ENCODE peak calls at places on chromosomes 7 and 10, in four cellular contexts. K is GM12878, G is HepG2, D is K562. F is an unnamed sample.

GRCh38 chr7:74185636-74186035 is 11.5 kb downstream of the EIF4H start:
- DNase-seq in G (no peak), K (no peak), D (no peak), F (no peak)

GRCh38 chr10:97687785-97688781 is 1.0 kb upstream of the AVPI1 start:
- DNase-seq in D (peak), K (no peak), G (peak), F (peak)

GRCh38 chr7:101488826-101489572 is 126.3 kb downstream of the COL26A1 start:
- DNase-seq in K (no peak), D (no peak), G (no peak), F (no peak)

GRCh38 chr10:110056822-110057221 is 49.0 kb downstream of the ADD3 start:
- DNase-seq in D (no peak), K (no peak), G (no peak), F (no peak)

GRCh38 chr7:36739351-36739750 is 15.1 kb upstream of the AOAH start:
- DNase-seq in G (no peak), K (no peak), D (no peak), F (no peak)

GRCh38 chr7:105806592-105807266 is 69.7 kb downstream of the ATXN7L1 start:
- DNase-seq in G (no peak), K (peak), D (no peak), F (peak)

GRCh38 chr7:156534925-156535324 is 105.6 kb upstream of the RNF32 start:
- DNase-seq in G (no peak), K (no peak), D (peak), F (no peak)

GRCh38 chr7:47806701-47807103 is 141.6 kb downstream of the PKD1L1 start:
- DNase-seq in K (no peak), D (no peak), G (no peak), F (no peak)

GRCh38 chr10:84179059-84179710 is 5.6 kb downstream of the GPR15LG start:
- DNase-seq in D (no peak), K (no peak), G (no peak), F (no peak)
- H2AFZ ChIP-seq in D (no peak), K (peak), G (no peak), F (peak)

DNA sequence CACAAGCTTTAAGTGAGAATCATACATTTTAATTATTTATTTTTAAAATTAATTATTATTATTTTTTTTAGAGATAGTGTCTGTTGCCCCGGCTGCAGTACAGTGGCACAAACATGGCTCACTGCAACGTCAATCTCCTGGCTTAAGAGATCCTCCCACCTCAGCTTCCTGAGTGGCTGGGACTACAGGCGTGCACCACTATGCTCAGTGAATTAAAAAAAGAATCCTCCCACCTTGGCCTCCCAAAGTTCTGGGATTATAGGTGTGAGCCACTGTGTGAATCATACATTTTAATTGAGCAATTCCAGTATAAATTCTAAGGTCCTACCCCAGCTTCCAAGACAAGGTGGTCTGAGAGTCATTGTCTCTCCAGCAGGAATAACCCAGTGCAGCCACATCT is 172.4 kb downstream of the JAZF1 start:
- DNase-seq in G (no peak), D (no peak), K (no peak), F (no peak)
- TF ChIP-seq JUNB in G (no peak), D (no peak), K (no peak), F (no peak)

GRCh38 chr10:69349542-69349888 is 67.2 kb downstream of the TACR2 start:
- DNase-seq in K (no peak), D (no peak), G (no peak), F (no peak)
- H2AFZ ChIP-seq in K (no peak), D (no peak), G (no peak), F (no peak)

GRCh38 chr7:135681758-135682157 is 19.4 kb downstream of the STMP1 start:
- DNase-seq in K (no peak), D (peak), G (no peak), F (no peak)

GRCh38 chr7:135682191-135682590 is 19.9 kb downstream of the STMP1 start:
- DNase-seq in G (no peak), K (no peak), D (no peak), F (no peak)

GRCh38 chr7:135684134-135684533 is 21.8 kb downstream of the STMP1 start:
- DNase-seq in K (no peak), G (no peak), D (no peak), F (no peak)

GRCh38 chr7:135683609-135684008 is 21.3 kb downstream of the STMP1 start:
- DNase-seq in G (no peak), D (no peak), K (no peak), F (no peak)

GRCh38 chr7:135678612-135679575 is 16.6 kb downstream of the STMP1 start:
- DNase-seq in K (no peak), D (no peak), G (no peak), F (no peak)
- TF ChIP-seq JUNB in K (no peak), D (no peak), G (no peak), F (no peak)

GRCh38 chr10:58697691-58698090 is 185.0 kb downstream of the BICC1 start:
- DNase-seq in K (no peak), D (no peak), G (no peak), F (no peak)

GRCh38 chr10:58700576-58700975 is 187.9 kb downstream of the BICC1 start:
- DNase-seq in K (no peak), D (no peak), G (no peak), F (no peak)

GRCh38 chr10:58704226-58705200 is 191.8 kb downstream of the BICC1 start:
- DNase-seq in K (no peak), D (no peak), G (no peak), F (no peak)

GRCh38 chr10:58698777-58699356 is 186.2 kb downstream of the BICC1 start:
- DNase-seq in G (no peak), K (no peak), D (no peak), F (no peak)

DNA sequence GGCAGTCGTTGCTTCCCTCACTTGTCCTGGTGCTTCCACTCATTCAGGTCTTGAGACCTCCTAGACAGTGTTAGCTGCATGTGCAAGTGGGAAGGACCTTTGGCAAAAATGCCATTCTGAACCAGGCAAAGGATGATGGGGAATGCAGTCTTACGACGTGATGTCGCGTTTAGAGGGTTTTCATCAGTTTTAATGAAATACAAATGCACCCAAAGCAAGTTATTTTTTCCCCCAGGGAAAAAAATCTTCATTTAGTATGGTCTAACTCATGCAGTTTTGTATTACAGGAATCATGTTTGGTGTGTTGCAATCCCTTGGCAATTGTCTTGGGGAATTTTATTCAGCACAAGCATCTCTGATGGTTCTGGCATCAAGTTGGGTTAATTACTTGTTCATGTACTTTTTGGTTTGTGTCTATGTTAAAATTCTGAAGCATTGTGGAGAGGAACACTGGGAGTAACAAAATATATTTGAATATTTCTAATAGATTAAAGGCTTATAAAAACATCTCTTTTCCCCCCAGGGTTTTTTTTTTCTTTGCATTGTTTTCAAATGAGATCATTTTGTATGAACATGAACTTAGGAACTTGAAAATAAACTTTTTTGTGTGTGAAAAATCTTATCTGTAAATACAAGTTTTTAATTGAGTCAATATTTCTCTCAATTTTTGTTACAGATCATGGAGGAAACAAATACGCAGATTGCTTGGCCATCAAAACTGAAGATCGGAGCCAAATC is 188.9 kb downstream of the BICC1 start:
- DNase-seq in D (no peak), G (no peak), K (no peak), F (no peak)
- H2AFZ ChIP-seq in D (no peak), G (no peak), K (no peak), F (peak)

DNA sequence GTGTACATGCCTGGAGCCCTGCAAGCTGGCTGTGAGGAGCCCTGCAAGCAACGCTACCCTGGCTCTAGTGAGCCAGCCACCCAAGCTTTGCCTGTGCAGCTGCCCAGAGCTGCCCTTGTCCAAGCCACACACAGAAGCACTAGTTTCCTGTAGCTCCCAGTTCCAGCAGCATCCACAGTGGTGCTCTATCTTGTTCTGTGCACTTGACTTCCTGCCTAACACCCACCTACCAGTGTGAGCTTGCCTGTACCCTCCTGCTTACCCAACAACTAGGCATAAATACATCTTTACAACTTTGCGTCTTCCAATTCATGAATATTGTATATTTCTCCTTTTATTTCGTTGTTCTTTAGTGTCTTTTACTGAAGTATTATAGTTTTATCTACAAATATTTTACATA is 32.2 kb upstream of the ZNF518A start:
- DNase-seq in G (no peak), D (no peak), K (no peak), F (no peak)
- TF ChIP-seq JUNB in G (no peak), D (no peak), K (no peak), F (no peak)

DNA sequence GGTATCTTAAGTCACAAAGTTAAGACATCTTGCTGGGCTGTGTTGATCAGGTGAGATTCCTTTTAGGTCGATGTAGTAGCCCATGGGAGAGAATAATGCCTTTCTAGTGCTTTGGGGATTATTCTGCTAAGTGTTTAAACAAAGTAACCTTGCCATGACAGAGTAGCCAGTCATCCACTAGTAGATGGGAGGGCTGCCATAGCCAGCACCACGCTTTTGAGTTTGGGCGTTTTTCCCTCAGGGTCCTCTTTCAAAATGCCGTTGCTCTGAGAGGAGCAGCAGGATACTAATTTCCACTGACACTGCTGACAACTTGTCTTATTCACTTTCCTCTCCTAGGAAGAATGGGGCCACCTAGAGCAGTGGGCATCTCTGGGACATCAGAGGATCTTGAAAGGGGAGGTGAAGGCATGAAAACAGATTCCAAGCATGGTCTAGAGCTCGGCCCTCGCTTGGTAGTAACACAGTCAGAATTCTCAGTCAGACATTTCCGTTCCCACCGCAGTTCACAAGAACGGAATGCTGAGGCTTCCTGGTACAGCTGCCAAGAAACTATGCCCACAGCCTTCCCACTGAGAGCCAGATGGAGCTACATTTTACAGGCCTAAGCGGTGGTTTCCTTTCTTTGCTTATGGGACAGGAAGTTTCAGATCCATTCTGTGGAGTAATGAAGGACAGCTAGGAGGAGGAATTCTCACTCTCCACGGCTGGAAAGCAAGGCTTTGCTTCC is 15.3 kb upstream of the RSU1 start:
- DNase-seq in G (no peak), D (no peak), K (no peak), F (no peak)
- H2AFZ ChIP-seq in G (no peak), D (peak), K (no peak), F (peak)

GRCh38 chr7:44196450-44196872 is 4.3 kb upstream of the YKT6 start:
- DNase-seq in K (no peak), D (peak), G (peak), F (peak)
- TF ChIP-seq JUNB in K (no peak), D (no peak), G (no peak), F (no peak)

GRCh38 chr10:2933924-2934323 is 133.4 kb upstream of the PFKP start:
- DNase-seq in G (no peak), K (no peak), D (no peak), F (peak)
- H2AFZ ChIP-seq in G (no peak), K (no peak), D (no peak), F (no peak)

F was measured in GM23338.